ENCODE peak calls at places on chromosome 15, in ten cellular contexts. R is activated naive CD4-positive, alpha-beta T cell treated with Interleukin-2 at 50 U/mL for 16 hours; U is mucosa of descending colon; T is T-helper 9 cell; J is WTC11; Z is thyroid gland; K is NCI-H460; X is AG08395; D is CD4-positive, CD25-positive, alpha-beta regulatory T cell; F is NCI-H526. N is an unnamed sample.

GRCh38 chr15:92797168-92798052 is 102.7 kb upstream of the CHD2 start:
- DNase-seq in Z (no peak), U (no peak), X (peak), J (no peak), F (peak), D (peak), T (no peak), R (no peak), K (peak), N (peak)

GRCh38 chr15:71841563-71841962 is 31.2 kb downstream of the NR2E3 start:
- DNase-seq in J (no peak), R (no peak), X (no peak), K (no peak), D (no peak), Z (no peak), F (no peak), T (no peak), U (no peak), N (no peak)

GRCh38 chr15:94272251-94272898 is 41.0 kb downstream of the MCTP2 start:
- DNase-seq in K (no peak), D (no peak), J (no peak), Z (no peak), R (no peak), X (no peak), U (no peak), T (no peak), F (no peak), N (no peak)

GRCh38 chr15:78070049-78070698 is 7.3 kb downstream of the TBC1D2B start:
- DNase-seq in R (peak), K (no peak), F (no peak), U (peak), Z (no peak), T (no peak), D (no peak), X (no peak), J (peak), N (no peak)

GRCh38 chr15:24627443-24627842 is 48.1 kb upstream of the NPAP1 start:
- DNase-seq in R (no peak), F (no peak), X (no peak), D (no peak), K (no peak), U (no peak), J (no peak), Z (no peak), T (no peak), N (no peak)

GRCh38 chr15:67241132-67241855 is 13.2 kb downstream of the AAGAB start:
- DNase-seq in Z (no peak), F (peak), R (peak), K (no peak), X (no peak), U (no peak), T (no peak), J (no peak), D (peak), N (no peak)

GRCh38 chr15:101168463-101168824 is 83.4 kb downstream of the CHSY1 start:
- DNase-seq in Z (no peak), D (no peak), X (no peak), U (no peak), K (no peak), F (no peak), J (no peak), T (no peak), R (no peak), N (peak)

GRCh38 chr15:54519577-54519976 is 541.3 kb downstream of the UNC13C start:
- DNase-seq in F (no peak), T (no peak), D (no peak), K (no peak), X (no peak), U (no peak), J (no peak), R (no peak), Z (no peak), N (no peak)

GRCh38 chr15:63473999-63474809 is 30.2 kb upstream of the USP3 start:
- DNase-seq in Z (peak), D (peak), J (peak), K (no peak), T (peak), U (peak), X (peak), F (peak), R (peak), N (peak)

GRCh38 chr15:63610209-63610841 is 13.1 kb downstream of the FBXL22 start:
- DNase-seq in K (peak), T (peak), F (peak), U (peak), R (peak), Z (peak), J (peak), X (peak), D (peak), N (peak)

GRCh38 chr15:76954744-76955143 is 23.2 kb downstream of the RCN2 start:
- DNase-seq in K (no peak), X (no peak), J (no peak), T (no peak), Z (no peak), R (no peak), D (no peak), F (no peak), U (no peak), N (no peak)